ENCODE peak calls at places on chromosomes 5 and 9, in four cellular contexts. M, H, L and C are unnamed samples.

GRCh38 chr9:74373348-74373747 is 123.8 kb upstream of the RORB start:
- DNase-seq in M (no peak), H (no peak), L (no peak), C (no peak)

GRCh38 chr5:33592245-33592644 is 151.5 kb downstream of the TARS1 start:
- DNase-seq in M (no peak), H (no peak), L (no peak), C (no peak)

GRCh38 chr5:41637869-41638268 is 127.5 kb upstream of the PLCXD3 start:
- DNase-seq in M (no peak), H (no peak), L (no peak), C (no peak)

GRCh38 chr5:86797677-86798076 is 179.9 kb downstream of the COX7C start:
- DNase-seq in M (no peak), H (no peak), L (no peak), C (no peak)

GRCh38 chr9:134544388-134545212 is 97.0 kb upstream of the COL5A1 start:
- DNase-seq in M (no peak), H (no peak), L (peak), C (no peak)

GRCh38 chr5:139488269-139488668 is 5.7 kb upstream of the STING1 start:
- DNase-seq in M (no peak), H (no peak), L (no peak), C (no peak)

GRCh38 chr5:139064613-139065012 is 133.6 kb downstream of the SIL1 start:
- DNase-seq in M (no peak), H (peak), L (no peak), C (no peak)

GRCh38 chr9:124674651-124675050 is 96.5 kb downstream of the NR6A1 start:
- DNase-seq in M (no peak), H (no peak), L (no peak), C (no peak)

GRCh38 chr5:156670615-156671014 is 179.5 kb upstream of the PPP1R2B start:
- DNase-seq in M (no peak), H (no peak), L (no peak), C (no peak)

GRCh38 chr9:122056484-122056883 is 36.6 kb downstream of the TTLL11 start:
- DNase-seq in M (no peak), H (no peak), L (peak), C (peak)

GRCh38 chr5:84696651-84697050 is 312.0 kb upstream of the EDIL3 start:
- DNase-seq in M (no peak), H (no peak), L (no peak), C (no peak)